ENCODE peak calls at places on chromosomes 2 and 18, in eight cellular contexts. J is heart right ventricle, E is neural progenitor cell, K is endothelial cell of umbilical vein, R is Panc1, D is GM23248, N is IMR-90, U is K562. S is an unnamed sample.
A peak's percentile ranks its signal among the peaks of the same experiment; 100 is the strongest.

GRCh38 chr2:3634631-3635091 is 23.3 kb upstream of the ALLC start:
- DNase-seq in J (peak; percentile 1), E (no peak), K (no peak), R (no peak), D (no peak), N (no peak), U (no peak), S (no peak)

GRCh38 chr2:217404236-217404760 is 544.4 kb upstream of the TNP1 start:
- DNase-seq in J (no peak), E (no peak), K (no peak), R (no peak), D (no peak), N (no peak), U (no peak), S (no peak)

GRCh38 chr2:176083796-176084261 is at the start of gene EVX2:
- DNase-seq in J (no peak), E (no peak), K (no peak), R (no peak), D (no peak), N (no peak), U (no peak), S (no peak)

GRCh38 chr2:11746807-11747459 is 501 bp downstream of the LPIN1 start:
- DNase-seq in J (no peak), E (peak; percentile 62), K (peak; percentile 51), R (no peak), D (peak; percentile 53), N (peak; percentile 16), U (no peak), S (no peak)

GRCh38 chr18:44309185-44309584 is 371.5 kb upstream of the SETBP1 start:
- DNase-seq in J (no peak), E (no peak), K (peak; percentile 80), R (no peak), D (peak; percentile 69), N (peak; percentile 15), U (no peak), S (no peak)

GRCh38 chr2:178328037-178328436 is 122.9 kb downstream of the PRKRA start:
- DNase-seq in J (no peak), E (no peak), K (peak; percentile 75), R (no peak), D (peak; percentile 10), N (peak; percentile 77), U (no peak), S (no peak)

GRCh38 chr2:219252900-219253752 is at the start of gene TUBA4B:
- DNase-seq in J (no peak), E (peak; percentile 56), K (peak; percentile 18), R (no peak), D (peak; percentile 70), N (peak; percentile 50), U (peak; percentile 50), S (peak; percentile 60)

GRCh38 chr2:149596471-149596870 is 8.9 kb upstream of the MMADHC start:
- DNase-seq in J (no peak), E (no peak), K (no peak), R (no peak), D (no peak), N (no peak), U (no peak), S (no peak)

GRCh38 chr18:42141439-42141838 is 186.4 kb downstream of the PIK3C3 start:
- DNase-seq in J (no peak), E (no peak), K (no peak), R (no peak), D (peak; percentile 10), N (peak; percentile 2), U (no peak), S (no peak)

GRCh38 chr2:240839152-240840143 is 19.4 kb upstream of the KIF1A start:
- DNase-seq in J (no peak), E (no peak), K (no peak), R (no peak), D (no peak), N (peak; percentile 41), U (no peak), S (no peak)

GRCh38 chr2:236871500-236872001 is 214.1 kb upstream of the COPS8 start:
- DNase-seq in J (peak; percentile 56), E (no peak), K (peak; percentile 96), R (peak; percentile 45), D (peak; percentile 95), N (peak; percentile 91), U (no peak), S (no peak)

GRCh38 chr2:116706381-116706780 is 1108.1 kb upstream of the DDX18 start:
- DNase-seq in J (no peak), E (no peak), K (peak; percentile 10), R (no peak), D (no peak), N (no peak), U (no peak), S (no peak)

GRCh38 chr2:119517433-119517832 is 6.8 kb downstream of the SCTR start:
- DNase-seq in J (peak; percentile 36), E (peak; percentile 77), K (peak; percentile 37), R (peak; percentile 10), D (peak; percentile 74), N (peak; percentile 21), U (peak; percentile 75), S (no peak)

GRCh38 chr2:191622374-191623320 is 55.3 kb upstream of the NABP1 start:
- DNase-seq in J (no peak), E (no peak), K (no peak), R (no peak), D (no peak), N (no peak), U (no peak), S (no peak)

GRCh38 chr2:85433511-85434089 is 15.1 kb downstream of the SH2D6 start:
- DNase-seq in J (peak; percentile 84), E (no peak), K (no peak), R (no peak), D (peak; percentile 95), N (peak; percentile 96), U (no peak), S (peak; percentile 96)

GRCh38 chr18:61579581-61579980 is 246.4 kb downstream of the CDH20 start:
- DNase-seq in J (no peak), E (no peak), K (peak; percentile 85), R (no peak), D (peak; percentile 8), N (no peak), U (no peak), S (no peak)

GRCh38 chr18:25349926-25350560 is 1.9 kb downstream of the ZNF521 start:
- DNase-seq in J (peak; percentile 21), E (peak; percentile 74), K (no peak), R (no peak), D (peak; percentile 64), N (peak; percentile 13), U (no peak), S (no peak)

GRCh38 chr2:218993345-218994315 is at the start of gene CRYBA2:
- DNase-seq in J (no peak), E (peak; percentile 78), K (no peak), R (no peak), D (peak; percentile 59), N (no peak), U (peak; percentile 58), S (no peak)

GRCh38 chr2:75604479-75604878 is 42.1 kb upstream of the MRPL19 start:
- DNase-seq in J (no peak), E (no peak), K (no peak), R (no peak), D (peak; percentile 78), N (peak; percentile 31), U (no peak), S (no peak)

GRCh38 chr2:41718703-41719102 is 329.1 kb upstream of the PKDCC start:
- DNase-seq in J (no peak), E (no peak), K (no peak), R (no peak), D (no peak), N (no peak), U (no peak), S (no peak)

GRCh38 chr18:21914739-21915319 is 174.2 kb downstream of the MIB1 start:
- DNase-seq in J (peak; percentile 13), E (peak; percentile 77), K (peak; percentile 81), R (no peak), D (peak; percentile 70), N (peak; percentile 62), U (peak; percentile 26), S (no peak)

GRCh38 chr18:23587220-23587642 is 925 bp upstream of the NPC1 start:
- DNase-seq in J (no peak), E (no peak), K (no peak), R (no peak), D (no peak), N (no peak), U (no peak), S (no peak)

GRCh38 chr2:40178971-40179370 is 272.9 kb downstream of the SLC8A1 start:
- DNase-seq in J (no peak), E (no peak), K (no peak), R (no peak), D (peak; percentile 43), N (peak; percentile 52), U (no peak), S (no peak)
- H3K4me3 ChIP-seq in J (no peak overlapping the region), E (no peak overlapping the region), K (no peak overlapping the region), R (no peak overlapping the region), D (no peak overlapping the region), N (no peak overlapping the region), U (no peak overlapping the region), S (no peak overlapping the region)

GRCh38 chr2:36676364-36676763 is 20.1 kb upstream of the VIT start:
- DNase-seq in J (no peak), E (no peak), K (no peak), R (no peak), D (no peak), N (no peak), U (no peak), S (no peak)
- H3K27ac ChIP-seq in J (no peak overlapping the region), E (no peak overlapping the region), K (no peak overlapping the region), R (peak overlapping the region; percentile 57), D (no peak overlapping the region), N (no peak overlapping the region), U (no peak overlapping the region), S (no peak overlapping the region)

GRCh38 chr2:188984680-188985079 is 10.5 kb downstream of the COL3A1 start:
- DNase-seq in J (no peak), E (no peak), K (no peak), R (no peak), D (peak; percentile 92), N (peak; percentile 93), U (no peak), S (no peak)

GRCh38 chr2:188983427-188984101 is 9.4 kb downstream of the COL3A1 start:
- DNase-seq in J (no peak), E (peak; percentile 32), K (peak; percentile 37), R (no peak), D (peak; percentile 84), N (peak; percentile 78), U (no peak), S (no peak)

GRCh38 chr2:188984126-188984525 is 10.0 kb downstream of the COL3A1 start:
- DNase-seq in J (no peak), E (no peak), K (peak; percentile 64), R (no peak), D (peak; percentile 88), N (peak; percentile 71), U (no peak), S (no peak)

DNA sequence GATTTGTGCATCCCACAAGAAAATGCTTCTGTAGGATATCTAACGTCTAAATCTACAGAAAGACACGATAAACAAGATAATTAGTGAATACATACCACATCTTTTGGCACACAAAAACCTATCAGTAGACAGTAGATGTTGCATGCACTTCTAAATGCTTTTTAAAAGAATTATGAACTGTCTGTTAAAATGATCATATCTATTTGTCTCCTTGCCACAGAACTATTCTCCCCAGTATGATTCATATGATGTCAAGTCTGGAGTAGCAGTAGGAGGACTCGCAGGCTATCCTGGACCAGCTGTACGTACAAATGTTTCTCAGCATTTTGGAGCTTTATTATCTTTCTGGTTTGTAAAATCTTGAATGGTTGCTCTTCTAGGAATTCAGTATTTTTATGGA is 12.7 kb downstream of the COL3A1 start:
- DNase-seq in J (no peak), E (no peak), K (no peak), R (no peak), D (peak; percentile 72), N (peak; percentile 51), U (no peak), S (no peak)
- H3K4me3 ChIP-seq in J (no peak overlapping the region), E (no peak overlapping the region), K (no peak overlapping the region), R (no peak overlapping the region), D (no peak overlapping the region), N (no peak overlapping the region), U (no peak overlapping the region), S (no peak overlapping the region)

GRCh38 chr2:1708476-1709334 is 35.6 kb downstream of the PXDN start:
- DNase-seq in J (peak; percentile 54), E (no peak), K (no peak), R (no peak), D (no peak), N (peak; percentile 27), U (no peak), S (no peak)
- H3K27ac ChIP-seq in J (peak overlapping the region; percentile 76), E (no peak overlapping the region), K (peak overlapping the region; percentile 71), R (peak overlapping the region; percentile 90), D (peak overlapping the region; percentile 78), N (peak overlapping the region; percentile 10), U (no peak overlapping the region), S (no peak overlapping the region)

S was measured in dorsolateral prefrontal cortex.